ENCODE peak calls at places on chromosome 13, in four cellular contexts. O is K562, H is GM12878, Z is HepG2. L is an unnamed sample.

GRCh38 chr13:35881360-35881759 is 249.8 kb downstream of the DCLK1 start:
- DNase-seq in O (no peak), H (no peak), Z (no peak), L (no peak)

GRCh38 chr13:29702912-29703351 is 107.4 kb upstream of the SLC7A1 start:
- DNase-seq in H (no peak), Z (no peak), O (no peak), L (no peak)

GRCh38 chr13:51623473-51623872 is 39.2 kb downstream of the WDFY2 start:
- DNase-seq in Z (no peak), H (no peak), O (no peak), L (no peak)

GRCh38 chr13:48234652-48235099 is 1.7 kb downstream of the ITM2B start:
- DNase-seq in Z (no peak), H (no peak), O (no peak), L (no peak)

GRCh38 chr13:109427695-109428094 is 358.7 kb downstream of the IRS2 start:
- DNase-seq in Z (no peak), H (no peak), O (no peak), L (no peak)

GRCh38 chr13:50635504-50635903 is 208.0 kb downstream of the DLEU7 start:
- DNase-seq in O (no peak), H (peak), Z (no peak), L (no peak)

GRCh38 chr13:51222510-51223283 is 499 bp downstream of the FAM124A start:
- DNase-seq in O (no peak), Z (no peak), H (no peak), L (no peak)

GRCh38 chr13:59409651-59410200 is 754.0 kb downstream of the DIAPH3 start:
- DNase-seq in H (no peak), O (no peak), Z (no peak), L (no peak)

GRCh38 chr13:88417801-88418200 is 746.6 kb downstream of the SLITRK5 start:
- DNase-seq in O (no peak), Z (no peak), H (no peak), L (no peak)

GRCh38 chr13:19864339-19865309 is 1.2 kb upstream of the ZMYM5 start:
- DNase-seq in Z (no peak), H (no peak), O (peak), L (peak)

GRCh38 chr13:44230071-44230470 is 143.6 kb upstream of the SERP2 start:
- DNase-seq in H (no peak), Z (no peak), O (no peak), L (no peak)

GRCh38 chr13:31627097-31627496 is 112.2 kb upstream of the RXFP2 start:
- DNase-seq in H (no peak), Z (no peak), O (no peak), L (no peak)

GRCh38 chr13:105311094-105311493 is 1224.4 kb downstream of the EFNB2 start:
- DNase-seq in Z (no peak), O (no peak), H (no peak), L (no peak)

GRCh38 chr13:37617162-37617561 is 18.6 kb upstream of the POSTN start:
- DNase-seq in Z (no peak), H (no peak), O (no peak), L (no peak)

GRCh38 chr13:47672245-47672975 is 328.7 kb downstream of the SUCLA2 start:
- DNase-seq in O (no peak), Z (no peak), H (no peak), L (peak)

GRCh38 chr13:66635526-66635925 is 594.6 kb downstream of the PCDH9 start:
- DNase-seq in H (no peak), O (no peak), Z (no peak), L (no peak)
- TF ChIP-seq NFIC in H (no peak), O (no peak), Z (no peak), L (peak)

GRCh38 chr13:27619711-27620376 is 485 bp downstream of the LNX2 start:
- DNase-seq in O (no peak), H (no peak), Z (peak), L (peak)
- TF ChIP-seq NFIC in O (no peak), H (no peak), Z (no peak), L (no peak)

DNA sequence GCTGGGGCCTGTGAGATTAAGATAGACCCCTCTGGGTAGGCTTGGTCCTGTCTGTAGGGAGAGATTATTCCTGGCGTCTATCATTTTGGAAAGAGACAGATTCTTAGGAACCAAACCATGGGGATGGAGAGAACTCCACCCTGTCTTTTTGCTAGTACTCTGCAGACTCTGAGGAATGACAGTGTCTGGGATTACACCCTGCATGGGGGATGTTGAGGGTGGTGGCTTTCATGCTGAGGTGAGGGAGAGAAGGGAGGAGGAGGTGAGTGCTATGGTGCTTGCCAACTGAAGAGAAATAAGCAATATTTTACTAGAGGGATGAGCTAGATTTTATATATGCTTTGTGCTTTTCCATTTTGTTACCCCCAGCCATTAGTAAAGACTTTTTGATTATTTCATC is 74.5 kb upstream of the PCDH8 start:
- DNase-seq in Z (no peak), O (no peak), H (no peak), L (no peak)
- TF ChIP-seq NFIC in Z (no peak), O (no peak), H (no peak), L (no peak)

DNA sequence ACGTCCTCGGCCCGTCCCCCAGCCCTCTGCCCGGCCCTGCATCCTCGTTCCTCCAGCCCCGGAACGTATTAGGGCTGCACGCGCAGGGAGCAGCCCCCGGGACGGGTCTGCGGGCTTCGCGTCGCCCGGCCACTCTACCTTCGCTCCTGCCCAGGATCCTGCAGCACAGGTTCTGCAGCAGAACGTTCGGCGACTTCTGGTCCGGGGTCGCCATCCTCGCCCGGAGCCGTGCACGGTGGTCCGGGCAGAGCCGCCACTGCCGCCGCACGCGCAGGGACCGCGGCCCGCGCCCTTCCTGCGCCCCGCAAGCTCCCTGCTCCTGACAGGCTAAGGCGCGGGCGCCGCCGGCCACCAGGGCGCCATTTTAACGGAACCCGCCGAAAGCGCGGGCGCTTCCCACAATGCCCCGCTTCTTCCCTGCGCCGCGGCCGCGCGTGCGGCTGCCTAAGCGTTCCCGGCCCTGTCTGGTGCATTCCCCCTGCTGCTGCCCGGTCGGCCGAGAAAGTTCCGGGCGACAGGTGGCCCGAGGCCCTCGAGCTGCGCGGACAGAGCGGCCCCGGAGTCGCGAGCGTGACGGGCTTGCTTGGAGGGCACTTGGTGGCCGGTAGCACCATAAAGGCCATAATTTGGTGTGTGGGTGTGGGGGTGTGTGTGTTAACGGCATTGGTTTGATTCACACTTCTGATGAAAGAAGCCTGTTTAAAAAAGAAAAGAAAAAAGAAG is at the start of gene TUBGCP3:
- DNase-seq in O (peak), H (no peak), Z (peak), L (peak)
- TF ChIP-seq NFIC in O (peak), H (no peak), Z (no peak), L (no peak)

GRCh38 chr13:95676100-95676774 is 702 bp upstream of the DNAJC3 start:
- DNase-seq in O (peak), Z (peak), H (no peak), L (no peak)
- TF ChIP-seq NFIC in O (no peak), Z (peak), H (no peak), L (no peak)